ENCODE peak calls at places on chromosomes 6 and 20, in ten cellular contexts. C, V, I, T, Q, Y, S, E, H and K are unnamed samples.

GRCh38 chr6:157143885-157144795 is 179.2 kb downstream of the TMEM242 start:
- DNase-seq in Y (no peak), T (no peak), E (no peak), I (no peak), H (no peak), C (no peak), Q (no peak), S (no peak), V (no peak), K (no peak)

GRCh38 chr6:36290668-36291620 is 21.1 kb downstream of the PNPLA1 start:
- DNase-seq in V (no peak), Q (no peak), Y (no peak), T (no peak), E (no peak), H (no peak), S (no peak), I (no peak), C (no peak), K (no peak)

GRCh38 chr20:17625246-17626051 is 55.6 kb downstream of the DSTN start:
- DNase-seq in T (no peak), Y (no peak), S (no peak), I (no peak), H (no peak), Q (no peak), C (no peak), E (peak; percentile 15), V (no peak), K (no peak)

GRCh38 chr6:82570083-82570482 is 206.5 kb downstream of the TPBG start:
- DNase-seq in Y (no peak), Q (no peak), T (peak; percentile 98), C (no peak), S (no peak), H (no peak), E (no peak), I (no peak), V (no peak), K (no peak)

GRCh38 chr6:10426781-10427279 is 12.0 kb upstream of the TFAP2A start:
- DNase-seq in Q (no peak), I (no peak), H (no peak), E (no peak), T (no peak), Y (no peak), V (no peak), S (no peak), C (no peak), K (no peak)

GRCh38 chr6:44805239-44805849 is 417.8 kb downstream of the CDC5L start:
- DNase-seq in C (no peak), V (no peak), I (no peak), Y (no peak), T (no peak), E (no peak), S (no peak), H (no peak), Q (no peak), K (no peak)

GRCh38 chr6:17493286-17493685 is 99.9 kb downstream of the CAP2 start:
- DNase-seq in Y (no peak), V (no peak), C (no peak), I (no peak), H (no peak), Q (no peak), E (no peak), S (no peak), T (peak; percentile 64), K (no peak)

GRCh38 chr20:33554914-33555420 is 65.1 kb downstream of the CBFA2T2 start:
- DNase-seq in C (peak; percentile 17), V (peak; percentile 95), Y (peak; percentile 49), T (peak; percentile 98), I (peak; percentile 1), E (no peak), Q (no peak), S (peak; percentile 90), H (peak; percentile 83), K (no peak)

GRCh38 chr20:15759546-15760216 is 813.6 kb downstream of the KIF16B start:
- DNase-seq in I (no peak), Q (no peak), H (no peak), Y (no peak), T (peak; percentile 20), V (no peak), E (no peak), S (no peak), C (no peak), K (no peak)

GRCh38 chr20:47493175-47493953 is 8.3 kb upstream of the NCOA3 start:
- DNase-seq in Q (no peak), T (peak; percentile 74), H (no peak), E (peak; percentile 90), V (peak; percentile 77), S (no peak), Y (peak; percentile 57), C (no peak), I (peak; percentile 17), K (peak; percentile 75)

GRCh38 chr6:161637658-161638057 is 363.8 kb upstream of the AGPAT4 start:
- DNase-seq in E (no peak), S (no peak), C (no peak), H (no peak), Y (no peak), T (no peak), Q (no peak), I (no peak), V (no peak), K (no peak)

GRCh38 chr6:132648356-132648755 is 10.6 kb downstream of the TAAR1 start:
- DNase-seq in Q (no peak), Y (no peak), S (no peak), V (peak; percentile 4), H (no peak), T (peak; percentile 9), E (no peak), I (no peak), C (no peak), K (no peak)

GRCh38 chr6:167888098-167888497 is 61.4 kb downstream of the AFDN start:
- DNase-seq in S (no peak), Q (no peak), C (no peak), T (peak; percentile 47), I (no peak), H (no peak), Y (no peak), E (no peak), V (no peak), K (no peak)

GRCh38 chr20:15740046-15740775 is 833.0 kb downstream of the KIF16B start:
- DNase-seq in S (no peak), E (no peak), Q (no peak), H (no peak), V (no peak), C (no peak), Y (no peak), T (no peak), I (no peak), K (no peak)